ENCODE peak calls at places on chromosomes 3 and 15, in four cellular contexts. One of them, this sample, is unnamed. For H3K36me3, the result is how much of the 10 kb centered on the place peaks cover.

GRCh38 chr15:77409259-77410156 is 10.4 kb downstream of the PEAK1 start:
- DNase-seq in IMR-90: no peak
- DNase-seq in H1: no peak
- DNase-seq in mesendoderm: no peak
- DNase-seq in this sample: peak

GRCh38 chr3:71681224-71681668 is 44.0 kb downstream of the EIF4E3 start:
- DNase-seq in IMR-90: peak
- DNase-seq in H1: peak
- DNase-seq in mesendoderm: peak
- DNase-seq in this sample: peak

GRCh38 chr3:71533588-71533987 is 49.9 kb downstream of the FOXP1 start:
- DNase-seq in IMR-90: no peak
- DNase-seq in H1: no peak
- DNase-seq in mesendoderm: no peak
- DNase-seq in this sample: no peak

GRCh38 chr15:86221119-86221518 is 141.4 kb downstream of the AGBL1 start:
- DNase-seq in IMR-90: no peak
- DNase-seq in H1: no peak
- DNase-seq in mesendoderm: no peak
- DNase-seq in this sample: no peak

GRCh38 chr15:88613074-88613944 is 7.8 kb upstream of the AEN start:
- DNase-seq in IMR-90: peak
- DNase-seq in H1: peak
- DNase-seq in mesendoderm: peak
- DNase-seq in this sample: peak

GRCh38 chr15:89071471-89071870 is 16.8 kb upstream of the ABHD2 start:
- DNase-seq in IMR-90: no peak
- DNase-seq in H1: no peak
- DNase-seq in mesendoderm: peak
- DNase-seq in this sample: no peak

GRCh38 chr15:72315706-72316370 is 4.1 kb downstream of the CELF6 start:
- DNase-seq in IMR-90: no peak
- DNase-seq in H1: peak
- DNase-seq in mesendoderm: no peak
- DNase-seq in this sample: no peak

GRCh38 chr3:8854656-8855055 is 85.2 kb upstream of the OXTR start:
- DNase-seq in IMR-90: peak
- DNase-seq in H1: no peak
- DNase-seq in mesendoderm: no peak
- DNase-seq in this sample: no peak

GRCh38 chr3:41260063-41260450 is 60.8 kb downstream of the CTNNB1 start:
- DNase-seq in IMR-90: no peak
- DNase-seq in H1: no peak
- DNase-seq in mesendoderm: no peak
- DNase-seq in this sample: no peak

GRCh38 chr3:47057212-47057671 is 77.8 kb downstream of the NBEAL2 start:
- DNase-seq in IMR-90: peak
- DNase-seq in H1: no peak
- DNase-seq in mesendoderm: peak
- DNase-seq in this sample: no peak

GRCh38 chr3:82163907-82164520 is 402.6 kb upstream of the GBE1 start:
- DNase-seq in IMR-90: peak
- DNase-seq in H1: no peak
- DNase-seq in mesendoderm: peak
- DNase-seq in this sample: peak

GRCh38 chr3:29639621-29640290 is 358.9 kb downstream of the RBMS3 start:
- DNase-seq in IMR-90: peak
- DNase-seq in H1: no peak
- DNase-seq in mesendoderm: peak
- DNase-seq in this sample: peak

GRCh38 chr3:57627976-57628375 is 30.8 kb upstream of the ARF4 start:
- DNase-seq in IMR-90: no peak
- DNase-seq in H1: no peak
- DNase-seq in mesendoderm: no peak
- DNase-seq in this sample: no peak

GRCh38 chr3:8366214-8366613 is 135.4 kb upstream of the LMCD1 start:
- DNase-seq in IMR-90: no peak
- DNase-seq in H1: no peak
- DNase-seq in mesendoderm: no peak
- DNase-seq in this sample: no peak

GRCh38 chr3:111080357-111080937 is 8.8 kb downstream of the NECTIN3 start:
- DNase-seq in IMR-90: peak
- DNase-seq in H1: no peak
- DNase-seq in mesendoderm: peak
- DNase-seq in this sample: peak

GRCh38 chr3:126357299-126358037 is at the start of gene KLF15:
- DNase-seq in IMR-90: peak
- DNase-seq in H1: peak
- DNase-seq in mesendoderm: peak
- DNase-seq in this sample: peak

GRCh38 chr3:11211531-11212300 is 57.4 kb downstream of the HRH1 start:
- DNase-seq in IMR-90: peak
- DNase-seq in H1: no peak
- DNase-seq in mesendoderm: peak
- DNase-seq in this sample: peak

GRCh38 chr3:100329800-100330489 is 4.6 kb upstream of the NIT2 start:
- DNase-seq in IMR-90: no peak
- DNase-seq in H1: no peak
- DNase-seq in mesendoderm: no peak
- DNase-seq in this sample: no peak

GRCh38 chr15:69593981-69594966 is 141.7 kb downstream of the RPLP1 start:
- DNase-seq in IMR-90: peak
- DNase-seq in H1: no peak
- DNase-seq in mesendoderm: no peak
- DNase-seq in this sample: no peak

GRCh38 chr3:133938770-133939495 is 43.3 kb upstream of the RAB6B start:
- DNase-seq in IMR-90: peak
- DNase-seq in H1: peak
- DNase-seq in mesendoderm: no peak
- DNase-seq in this sample: no peak

GRCh38 chr3:106025151-106025722 is 156.4 kb upstream of the CBLB start:
- DNase-seq in IMR-90: peak
- DNase-seq in H1: no peak
- DNase-seq in mesendoderm: no peak
- DNase-seq in this sample: peak

GRCh38 chr15:80811781-80812180 is 32.6 kb downstream of the CEMIP start:
- DNase-seq in IMR-90: no peak
- DNase-seq in H1: no peak
- DNase-seq in mesendoderm: no peak
- DNase-seq in this sample: no peak

GRCh38 chr3:118810499-118811035 is 224.1 kb downstream of the IGSF11 start:
- DNase-seq in IMR-90: no peak
- DNase-seq in H1: no peak
- DNase-seq in mesendoderm: peak
- DNase-seq in this sample: no peak

GRCh38 chr15:45714501-45715488 is 80.0 kb downstream of the SQOR start:
- DNase-seq in IMR-90: peak
- DNase-seq in H1: peak
- DNase-seq in mesendoderm: peak
- DNase-seq in this sample: peak

GRCh38 chr3:10025205-10026083 is 793 bp upstream of the FANCD2 start:
- DNase-seq in IMR-90: no peak
- DNase-seq in H1: no peak
- DNase-seq in mesendoderm: no peak
- DNase-seq in this sample: no peak

GRCh38 chr3:62622553-62623174 is 249.3 kb upstream of the FEZF2 start:
- DNase-seq in IMR-90: peak
- DNase-seq in H1: no peak
- DNase-seq in mesendoderm: peak
- DNase-seq in this sample: peak

GRCh38 chr3:46893146-46893748 is 15.7 kb downstream of the PTH1R start:
- DNase-seq in IMR-90: no peak
- DNase-seq in H1: no peak
- DNase-seq in mesendoderm: no peak
- DNase-seq in this sample: no peak

GRCh38 chr3:60192297-60193114 is 1058.7 kb downstream of the FHIT start:
- DNase-seq in IMR-90: no peak
- DNase-seq in H1: no peak
- DNase-seq in mesendoderm: no peak
- DNase-seq in this sample: no peak

GRCh38 chr3:188097786-188098185 is 56.2 kb upstream of the LPP start:
- DNase-seq in IMR-90: no peak
- DNase-seq in H1: no peak
- DNase-seq in mesendoderm: no peak
- DNase-seq in this sample: no peak

GRCh38 chr3:126476166-126476975 is 680 bp upstream of the ZXDC start:
- DNase-seq in IMR-90: peak
- DNase-seq in H1: peak
- DNase-seq in mesendoderm: peak
- DNase-seq in this sample: no peak

GRCh38 chr3:30259730-30260129 is 346.7 kb upstream of the TGFBR2 start:
- DNase-seq in IMR-90: no peak
- DNase-seq in H1: no peak
- DNase-seq in mesendoderm: peak
- DNase-seq in this sample: no peak

GRCh38 chr3:126464997-126465396 is 10.7 kb downstream of the ZXDC start:
- DNase-seq in IMR-90: no peak
- DNase-seq in H1: no peak
- DNase-seq in mesendoderm: no peak
- DNase-seq in this sample: no peak

GRCh38 chr3:72273615-72274014 is 488.7 kb upstream of the PROK2 start:
- DNase-seq in IMR-90: peak
- DNase-seq in H1: no peak
- DNase-seq in mesendoderm: peak
- DNase-seq in this sample: peak

GRCh38 chr3:184185461-184186183 is 377 bp upstream of the ABCF3 start:
- DNase-seq in IMR-90: peak
- DNase-seq in H1: peak
- DNase-seq in mesendoderm: peak
- DNase-seq in this sample: peak

GRCh38 chr3:184186184-184186901 is at the start of gene ABCF3:
- DNase-seq in IMR-90: peak
- DNase-seq in H1: no peak
- DNase-seq in mesendoderm: no peak
- DNase-seq in this sample: no peak

GRCh38 chr3:184188080-184188479 is 2.1 kb downstream of the ABCF3 start:
- DNase-seq in IMR-90: no peak
- DNase-seq in H1: no peak
- DNase-seq in mesendoderm: no peak
- DNase-seq in this sample: no peak

GRCh38 chr3:184184546-184185234 is 1.3 kb upstream of the ABCF3 start:
- DNase-seq in IMR-90: no peak
- DNase-seq in H1: no peak
- DNase-seq in mesendoderm: no peak
- DNase-seq in this sample: no peak

GRCh38 chr3:184186902-184187207 is 856 bp downstream of the ABCF3 start:
- DNase-seq in IMR-90: no peak
- DNase-seq in H1: no peak
- DNase-seq in mesendoderm: no peak
- DNase-seq in this sample: no peak
- H3K36me3 ChIP-seq in IMR-90: half or more
- H3K36me3 ChIP-seq in H1: under half
- H3K36me3 ChIP-seq in mesendoderm: under half
- H3K36me3 ChIP-seq in this sample: half or more

DNA sequence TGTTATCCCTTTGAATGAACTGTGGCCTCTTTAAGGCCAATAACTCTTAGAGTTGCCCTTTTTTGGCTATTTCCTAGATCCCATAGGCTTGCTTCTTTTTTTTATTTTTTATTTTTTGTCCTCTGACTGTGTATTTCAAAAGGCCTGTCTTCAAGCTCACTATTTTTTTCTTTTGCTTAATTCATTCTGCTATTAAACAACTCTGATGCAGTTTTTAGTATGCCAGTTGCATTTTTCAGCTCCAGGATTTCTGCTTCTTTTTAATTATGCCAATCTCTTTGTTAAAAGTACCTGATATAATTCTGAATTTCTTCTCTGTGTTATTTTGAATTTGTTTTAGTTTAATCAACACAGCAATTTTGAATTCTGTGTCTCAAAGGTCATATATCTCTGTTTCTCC is 912.1 kb downstream of the PLOD2 start:
- DNase-seq in IMR-90: no peak
- DNase-seq in H1: no peak
- DNase-seq in mesendoderm: no peak
- DNase-seq in this sample: no peak
- H2BK15ac ChIP-seq in IMR-90: no peak
- H2BK15ac ChIP-seq in H1: no peak
- H2BK15ac ChIP-seq in mesendoderm: no peak
- H2BK15ac ChIP-seq in this sample: no peak

GRCh38 chr15:64046347-64047153 is at the start of gene DAPK2:
- DNase-seq in IMR-90: peak
- DNase-seq in H1: peak
- DNase-seq in mesendoderm: peak
- DNase-seq in this sample: peak
- H2BK120ac ChIP-seq in IMR-90: peak
- H2BK120ac ChIP-seq in H1: no peak
- H2BK120ac ChIP-seq in mesendoderm: no peak
- H2BK120ac ChIP-seq in this sample: no peak

DNA sequence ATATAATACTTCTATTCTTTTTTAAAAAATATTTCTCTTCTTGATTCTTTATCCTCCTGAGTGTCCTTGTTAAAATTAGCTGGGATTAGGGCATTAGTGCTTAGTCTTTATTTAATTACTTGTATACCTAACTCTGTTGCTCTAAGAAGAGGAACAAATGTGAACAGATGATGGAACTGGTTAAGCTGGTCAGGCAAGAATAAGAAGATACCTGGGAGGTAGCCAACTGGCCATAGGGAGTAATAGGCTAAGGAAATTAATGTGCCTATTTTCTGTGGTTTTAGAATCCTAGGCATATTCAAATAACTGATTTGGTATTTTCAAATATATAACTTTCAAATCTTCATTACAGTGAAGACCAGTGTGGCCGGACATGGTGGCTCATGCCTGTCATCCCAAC is 54.4 kb downstream of the EIF3J start:
- DNase-seq in IMR-90: no peak
- DNase-seq in H1: no peak
- DNase-seq in mesendoderm: no peak
- DNase-seq in this sample: no peak
- H3K36me3 ChIP-seq in IMR-90: under half
- H3K36me3 ChIP-seq in H1: under half
- H3K36me3 ChIP-seq in mesendoderm: under half
- H3K36me3 ChIP-seq in this sample: half or more

DNA sequence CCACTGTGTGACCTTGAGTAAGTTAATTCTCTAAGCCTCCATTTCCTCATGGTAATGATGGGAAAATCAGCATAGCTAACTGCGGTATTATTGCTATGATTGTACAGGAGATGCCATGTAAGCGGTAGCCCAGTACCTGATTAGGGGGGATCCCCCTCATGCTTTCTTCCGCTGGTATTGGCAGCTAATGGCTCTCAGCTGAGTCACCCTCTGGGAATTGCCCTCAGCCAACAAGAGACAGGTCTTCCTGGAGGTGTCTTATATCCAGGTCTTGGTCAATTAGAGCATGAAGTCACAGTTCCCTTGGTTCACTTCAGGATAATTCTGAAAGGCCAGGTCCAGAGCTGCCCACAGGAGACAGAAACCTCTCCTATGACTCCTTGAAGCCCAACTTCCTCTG is 724.7 kb upstream of the ZNF385D start:
- DNase-seq in IMR-90: no peak
- DNase-seq in H1: no peak
- DNase-seq in mesendoderm: no peak
- DNase-seq in this sample: no peak
- H2BK15ac ChIP-seq in IMR-90: no peak
- H2BK15ac ChIP-seq in H1: no peak
- H2BK15ac ChIP-seq in mesendoderm: no peak
- H2BK15ac ChIP-seq in this sample: no peak

This sample was measured in mesenchymal stem cell.